ENCODE peak calls at places on chromosomes 4 and X, in nine cellular contexts. One of them, this sample, is unnamed.

GRCh38 chr4:115145393-115146160 is 32.2 kb upstream of the NDST4 start:
- DNase-seq in nephron progenitor cell: no peak
- DNase-seq in A549: no peak
- DNase-seq in choroid plexus epithelial cell: no peak
- DNase-seq in cardiac muscle cell: no peak
- DNase-seq in right atrium auricular region: no peak
- DNase-seq in Calu3: no peak
- DNase-seq in uterus: no peak
- DNase-seq in AG09309: no peak
- DNase-seq in this sample: no peak

GRCh38 chr4:151325320-151326246 is at the start of gene SH3D19:
- DNase-seq in cardiac muscle cell: peak
- DNase-seq in AG09309: no peak
- DNase-seq in Calu3: peak
- DNase-seq in choroid plexus epithelial cell: peak
- DNase-seq in A549: peak
- DNase-seq in nephron progenitor cell: peak
- DNase-seq in right atrium auricular region: peak
- DNase-seq in uterus: peak
- DNase-seq in this sample: peak

GRCh38 chrX:33188881-33189280 is 22.5 kb downstream of the DMD start:
- DNase-seq in cardiac muscle cell: no peak
- DNase-seq in choroid plexus epithelial cell: no peak
- DNase-seq in Calu3: no peak
- DNase-seq in AG09309: no peak
- DNase-seq in uterus: no peak
- DNase-seq in right atrium auricular region: no peak
- DNase-seq in nephron progenitor cell: no peak
- DNase-seq in A549: no peak
- DNase-seq in this sample: no peak

GRCh38 chr4:119025916-119026661 is 109.5 kb upstream of the MYOZ2 start:
- DNase-seq in Calu3: peak
- DNase-seq in right atrium auricular region: peak
- DNase-seq in A549: peak
- DNase-seq in nephron progenitor cell: no peak
- DNase-seq in choroid plexus epithelial cell: peak
- DNase-seq in AG09309: peak
- DNase-seq in uterus: peak
- DNase-seq in cardiac muscle cell: peak
- DNase-seq in this sample: no peak

GRCh38 chr4:32135642-32136041 is 1415.5 kb downstream of the PCDH7 start:
- DNase-seq in choroid plexus epithelial cell: peak
- DNase-seq in right atrium auricular region: no peak
- DNase-seq in A549: no peak
- DNase-seq in uterus: no peak
- DNase-seq in AG09309: peak
- DNase-seq in Calu3: no peak
- DNase-seq in nephron progenitor cell: no peak
- DNase-seq in cardiac muscle cell: no peak
- DNase-seq in this sample: no peak

GRCh38 chr4:158163941-158164665 is 8.7 kb downstream of the GASK1B start:
- DNase-seq in A549: no peak
- DNase-seq in cardiac muscle cell: no peak
- DNase-seq in Calu3: no peak
- DNase-seq in nephron progenitor cell: no peak
- DNase-seq in uterus: no peak
- DNase-seq in choroid plexus epithelial cell: no peak
- DNase-seq in right atrium auricular region: no peak
- DNase-seq in AG09309: no peak
- DNase-seq in this sample: no peak

GRCh38 chr4:84389406-84389805 is 109.7 kb downstream of the NKX6-1 start:
- DNase-seq in A549: no peak
- DNase-seq in AG09309: no peak
- DNase-seq in right atrium auricular region: no peak
- DNase-seq in uterus: no peak
- DNase-seq in nephron progenitor cell: no peak
- DNase-seq in Calu3: no peak
- DNase-seq in choroid plexus epithelial cell: no peak
- DNase-seq in cardiac muscle cell: no peak
- DNase-seq in this sample: no peak

GRCh38 chr4:142923619-142924018 is 77.5 kb upstream of the INPP4B start:
- DNase-seq in cardiac muscle cell: no peak
- DNase-seq in nephron progenitor cell: no peak
- DNase-seq in choroid plexus epithelial cell: no peak
- DNase-seq in right atrium auricular region: no peak
- DNase-seq in Calu3: no peak
- DNase-seq in AG09309: no peak
- DNase-seq in uterus: no peak
- DNase-seq in A549: no peak
- DNase-seq in this sample: no peak

GRCh38 chrX:70605352-70605751 is 160.7 kb downstream of the DLG3 start:
- DNase-seq in Calu3: no peak
- DNase-seq in A549: no peak
- DNase-seq in nephron progenitor cell: no peak
- DNase-seq in choroid plexus epithelial cell: no peak
- DNase-seq in AG09309: no peak
- DNase-seq in right atrium auricular region: no peak
- DNase-seq in cardiac muscle cell: no peak
- DNase-seq in uterus: no peak
- DNase-seq in this sample: no peak

GRCh38 chrX:13493659-13494058 is 75.7 kb upstream of the EGFL6 start:
- DNase-seq in cardiac muscle cell: no peak
- DNase-seq in right atrium auricular region: no peak
- DNase-seq in Calu3: no peak
- DNase-seq in uterus: no peak
- DNase-seq in A549: no peak
- DNase-seq in choroid plexus epithelial cell: no peak
- DNase-seq in AG09309: no peak
- DNase-seq in nephron progenitor cell: no peak
- DNase-seq in this sample: no peak

GRCh38 chrX:23327104-23327503 is 7.5 kb upstream of the PTCHD1 start:
- DNase-seq in right atrium auricular region: no peak
- DNase-seq in Calu3: no peak
- DNase-seq in uterus: no peak
- DNase-seq in choroid plexus epithelial cell: no peak
- DNase-seq in AG09309: no peak
- DNase-seq in cardiac muscle cell: no peak
- DNase-seq in A549: no peak
- DNase-seq in nephron progenitor cell: no peak
- DNase-seq in this sample: no peak

GRCh38 chrX:1323315-1323714 is 13.3 kb upstream of the IL3RA start:
- DNase-seq in Calu3: peak
- DNase-seq in nephron progenitor cell: peak
- DNase-seq in uterus: no peak
- DNase-seq in choroid plexus epithelial cell: peak
- DNase-seq in AG09309: no peak
- DNase-seq in right atrium auricular region: no peak
- DNase-seq in cardiac muscle cell: no peak
- DNase-seq in A549: peak
- DNase-seq in this sample: peak

GRCh38 chr4:150152764-150153163 is 74.5 kb downstream of the DCLK2 start:
- DNase-seq in right atrium auricular region: no peak
- DNase-seq in Calu3: no peak
- DNase-seq in nephron progenitor cell: no peak
- DNase-seq in AG09309: no peak
- DNase-seq in cardiac muscle cell: peak
- DNase-seq in uterus: no peak
- DNase-seq in A549: peak
- DNase-seq in choroid plexus epithelial cell: no peak
- DNase-seq in this sample: no peak

DNA sequence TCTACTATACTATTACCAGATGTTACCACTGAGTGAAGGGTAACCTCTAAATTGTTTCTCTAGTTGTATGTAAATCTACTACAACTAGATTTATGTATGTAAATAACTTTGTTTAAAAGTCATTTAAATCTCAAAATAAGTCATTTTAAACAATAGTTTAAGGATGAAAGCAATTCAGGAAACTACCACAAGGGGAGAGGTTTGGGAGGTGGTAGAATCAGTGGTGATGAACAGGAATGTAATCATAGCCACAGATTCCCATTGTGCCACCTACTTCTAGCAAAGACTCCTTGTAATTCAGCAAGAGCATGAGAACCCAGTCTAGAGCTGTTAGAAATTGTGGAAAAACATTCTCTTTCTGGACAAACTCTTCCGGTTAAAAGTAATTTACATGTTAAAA is 234.6 kb downstream of the SLC7A11 start:
- DNase-seq in A549: no peak
- DNase-seq in cardiac muscle cell: peak
- DNase-seq in Calu3: no peak
- DNase-seq in AG09309: no peak
- DNase-seq in right atrium auricular region: no peak
- DNase-seq in choroid plexus epithelial cell: peak
- DNase-seq in nephron progenitor cell: no peak
- DNase-seq in uterus: no peak
- DNase-seq in this sample: no peak
- TF ChIP-seq CTCF in A549: no peak
- TF ChIP-seq CTCF in cardiac muscle cell: peak
- TF ChIP-seq CTCF in Calu3: no peak
- TF ChIP-seq CTCF in AG09309: peak
- TF ChIP-seq CTCF in right atrium auricular region: no peak
- TF ChIP-seq CTCF in choroid plexus epithelial cell: peak
- TF ChIP-seq CTCF in nephron progenitor cell: peak
- TF ChIP-seq CTCF in uterus: no peak
- TF ChIP-seq CTCF in this sample: no peak

DNA sequence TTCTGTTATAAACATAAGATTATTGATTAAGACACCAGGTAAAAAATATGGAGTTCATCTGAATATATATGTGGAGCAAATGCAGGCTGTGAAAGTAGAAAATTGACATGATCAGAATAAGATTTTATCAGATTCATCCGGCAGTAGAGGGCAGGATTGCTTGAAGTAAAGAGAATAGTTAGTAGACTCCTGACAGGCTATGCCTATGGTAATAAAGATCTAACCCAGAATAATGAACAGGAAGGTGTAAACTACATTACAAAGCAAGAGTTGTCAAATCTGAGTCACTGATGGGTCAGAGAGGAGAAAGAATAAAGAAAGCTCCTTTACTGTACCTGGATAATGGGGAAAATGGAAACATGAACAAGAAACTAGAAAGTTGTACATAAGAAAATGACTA is 20.8 kb upstream of the TMEM184C start:
- DNase-seq in Calu3: no peak
- DNase-seq in A549: no peak
- DNase-seq in right atrium auricular region: no peak
- DNase-seq in cardiac muscle cell: no peak
- DNase-seq in uterus: no peak
- DNase-seq in nephron progenitor cell: no peak
- DNase-seq in AG09309: no peak
- DNase-seq in choroid plexus epithelial cell: peak
- DNase-seq in this sample: peak
- TF ChIP-seq CTCF in Calu3: no peak
- TF ChIP-seq CTCF in A549: no peak
- TF ChIP-seq CTCF in right atrium auricular region: no peak
- TF ChIP-seq CTCF in cardiac muscle cell: no peak
- TF ChIP-seq CTCF in uterus: no peak
- TF ChIP-seq CTCF in nephron progenitor cell: no peak
- TF ChIP-seq CTCF in AG09309: no peak
- TF ChIP-seq CTCF in choroid plexus epithelial cell: peak
- TF ChIP-seq CTCF in this sample: peak

DNA sequence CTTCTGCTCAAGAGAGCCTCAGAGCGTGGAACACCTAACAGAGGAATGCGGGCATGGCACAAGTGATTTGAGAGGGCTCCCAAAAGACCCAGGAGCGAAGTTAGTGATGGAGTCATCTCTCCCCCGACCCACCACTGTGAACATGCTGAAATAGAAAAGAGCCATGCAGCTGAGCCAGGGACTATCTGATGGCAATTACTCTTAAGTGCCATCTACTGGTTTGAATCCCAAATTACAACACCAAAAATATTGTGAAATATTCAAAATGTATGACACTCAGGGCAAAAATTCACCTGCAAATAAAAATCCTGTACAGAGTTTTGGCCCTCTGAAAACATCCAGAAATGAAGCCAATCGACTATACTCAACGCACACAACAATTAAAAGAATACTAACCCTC is 2038.9 kb upstream of the ADGRL3 start:
- DNase-seq in A549: no peak
- DNase-seq in nephron progenitor cell: no peak
- DNase-seq in uterus: no peak
- DNase-seq in cardiac muscle cell: no peak
- DNase-seq in Calu3: no peak
- DNase-seq in right atrium auricular region: no peak
- DNase-seq in AG09309: no peak
- DNase-seq in choroid plexus epithelial cell: no peak
- DNase-seq in this sample: no peak
- TF ChIP-seq CTCF in A549: no peak
- TF ChIP-seq CTCF in nephron progenitor cell: no peak
- TF ChIP-seq CTCF in uterus: no peak
- TF ChIP-seq CTCF in cardiac muscle cell: no peak
- TF ChIP-seq CTCF in Calu3: no peak
- TF ChIP-seq CTCF in right atrium auricular region: no peak
- TF ChIP-seq CTCF in AG09309: no peak
- TF ChIP-seq CTCF in choroid plexus epithelial cell: no peak
- TF ChIP-seq CTCF in this sample: peak

GRCh38 chr4:24741915-24742314 is 53.5 kb upstream of the SOD3 start:
- DNase-seq in cardiac muscle cell: no peak
- DNase-seq in uterus: no peak
- DNase-seq in Calu3: no peak
- DNase-seq in choroid plexus epithelial cell: no peak
- DNase-seq in right atrium auricular region: no peak
- DNase-seq in AG09309: no peak
- DNase-seq in nephron progenitor cell: no peak
- DNase-seq in A549: no peak
- DNase-seq in this sample: no peak

GRCh38 chr4:24730256-24731001 is 64.9 kb upstream of the SOD3 start:
- DNase-seq in nephron progenitor cell: no peak
- DNase-seq in cardiac muscle cell: peak
- DNase-seq in AG09309: peak
- DNase-seq in choroid plexus epithelial cell: peak
- DNase-seq in right atrium auricular region: peak
- DNase-seq in A549: no peak
- DNase-seq in uterus: peak
- DNase-seq in Calu3: no peak
- DNase-seq in this sample: no peak

GRCh38 chr4:24731448-24731847 is 63.9 kb upstream of the SOD3 start:
- DNase-seq in cardiac muscle cell: no peak
- DNase-seq in nephron progenitor cell: no peak
- DNase-seq in choroid plexus epithelial cell: no peak
- DNase-seq in A549: no peak
- DNase-seq in AG09309: no peak
- DNase-seq in uterus: no peak
- DNase-seq in Calu3: no peak
- DNase-seq in right atrium auricular region: no peak
- DNase-seq in this sample: no peak

GRCh38 chr4:24734511-24734910 is 60.9 kb upstream of the SOD3 start:
- DNase-seq in AG09309: no peak
- DNase-seq in nephron progenitor cell: no peak
- DNase-seq in cardiac muscle cell: peak
- DNase-seq in A549: no peak
- DNase-seq in choroid plexus epithelial cell: no peak
- DNase-seq in right atrium auricular region: no peak
- DNase-seq in uterus: no peak
- DNase-seq in Calu3: no peak
- DNase-seq in this sample: no peak

DNA sequence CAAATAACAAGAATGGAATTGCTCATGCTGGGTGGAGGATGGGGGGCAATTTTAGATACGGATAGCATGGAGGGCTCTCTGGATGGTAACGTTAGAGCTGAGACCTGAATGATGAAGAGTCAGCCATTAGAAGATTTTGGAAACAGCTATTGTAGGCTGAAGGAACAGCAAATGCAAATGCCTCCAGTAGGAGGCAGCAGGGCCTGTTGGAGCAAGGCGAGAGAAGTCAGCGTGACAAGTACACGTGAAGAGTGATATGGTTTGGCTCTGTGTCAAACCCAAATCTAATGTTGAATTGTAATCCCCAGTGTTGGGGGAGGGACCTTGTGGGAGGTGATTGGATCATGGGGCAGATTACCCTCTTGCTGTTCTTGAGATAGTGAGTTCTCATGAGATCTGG is 59.3 kb upstream of the SOD3 start:
- DNase-seq in choroid plexus epithelial cell: peak
- DNase-seq in nephron progenitor cell: no peak
- DNase-seq in AG09309: no peak
- DNase-seq in cardiac muscle cell: peak
- DNase-seq in A549: peak
- DNase-seq in Calu3: peak
- DNase-seq in uterus: no peak
- DNase-seq in right atrium auricular region: no peak
- DNase-seq in this sample: no peak
- TF ChIP-seq CTCF in choroid plexus epithelial cell: peak
- TF ChIP-seq CTCF in nephron progenitor cell: no peak
- TF ChIP-seq CTCF in AG09309: peak
- TF ChIP-seq CTCF in cardiac muscle cell: peak
- TF ChIP-seq CTCF in A549: no peak
- TF ChIP-seq CTCF in Calu3: no peak
- TF ChIP-seq CTCF in uterus: no peak
- TF ChIP-seq CTCF in right atrium auricular region: no peak
- TF ChIP-seq CTCF in this sample: peak

This sample was measured in GM13977.